ENCODE peak calls at places on chromosomes 13 and 19, in seven cellular contexts. N, W, R, E, V, Z and S are unnamed samples.
A peak's percentile ranks its signal among the peaks of the same experiment; 100 is the strongest.

GRCh38 chr19:42216653-42217521 is 590 bp downstream of the DEDD2 start:
- DNase-seq in N (peak; percentile 63), W (no peak), V (peak; percentile 16), R (peak; percentile 80), Z (peak; percentile 69), E (peak; percentile 70), S (peak; percentile 48)

GRCh38 chr13:96109125-96109524 is 19.2 kb downstream of the HS6ST3 start:
- DNase-seq in V (no peak), R (no peak), E (no peak), W (no peak), N (no peak), Z (no peak), S (no peak)

GRCh38 chr19:7655581-7655980 is 13.3 kb upstream of the RETN start:
- DNase-seq in E (no peak), Z (no peak), W (no peak), V (no peak), N (no peak), R (no peak), S (peak; percentile 64)

GRCh38 chr13:28558567-28558966 is 63.6 kb upstream of the FLT1 start:
- DNase-seq in V (no peak), W (no peak), Z (no peak), N (no peak), R (no peak), E (peak; percentile 19), S (no peak)

GRCh38 chr19:6216996-6217751 is 62.6 kb downstream of the MLLT1 start:
- DNase-seq in E (no peak), N (no peak), V (peak; percentile 13), Z (no peak), R (peak; percentile 89), W (no peak), S (peak; percentile 72)

GRCh38 chr19:20999731-21000352 is 20.6 kb upstream of the ZNF430 start:
- DNase-seq in W (peak; percentile 75), N (peak; percentile 67), V (peak; percentile 71), R (peak; percentile 98), Z (peak; percentile 93), E (peak; percentile 97), S (peak; percentile 84)

GRCh38 chr13:44801990-44802389 is 187.3 kb downstream of the NUFIP1 start:
- DNase-seq in V (peak; percentile 89), W (peak; percentile 65), N (no peak), Z (no peak), E (peak; percentile 69), R (no peak), S (no peak)

GRCh38 chr13:31042084-31042483 is 109.6 kb downstream of the TEX26 start:
- DNase-seq in R (no peak), N (no peak), E (no peak), W (no peak), Z (no peak), V (no peak), S (no peak)

GRCh38 chr13:30394798-30395191 is 27.5 kb upstream of the UBE2L5 start:
- DNase-seq in W (no peak), V (peak; percentile 19), E (peak; percentile 37), R (no peak), N (no peak), Z (peak; percentile 57), S (no peak)

GRCh38 chr19:28296506-28296905 is 916.4 kb downstream of the UQCRFS1 start:
- DNase-seq in W (no peak), R (no peak), Z (no peak), V (no peak), E (peak; percentile 90), N (no peak), S (no peak)

GRCh38 chr19:22527554-22527953 is 105.4 kb upstream of the ZNF98 start:
- DNase-seq in V (no peak), Z (no peak), W (no peak), E (no peak), N (no peak), R (no peak), S (no peak)

GRCh38 chr19:2180114-2180513 is 16.4 kb downstream of the DOT1L start:
- DNase-seq in V (no peak), Z (no peak), N (no peak), E (no peak), R (no peak), W (no peak), S (peak; percentile 68)

GRCh38 chr13:97895383-97895782 is 58.1 kb upstream of the IPO5 start:
- DNase-seq in W (no peak), R (no peak), V (no peak), Z (no peak), E (no peak), N (no peak), S (no peak)

GRCh38 chr13:42968906-42969305 is 23.1 kb downstream of the EPSTI1 start:
- DNase-seq in W (no peak), Z (no peak), N (no peak), V (no peak), E (no peak), R (peak; percentile 81), S (peak; percentile 48)

GRCh38 chr13:98532254-98532653 is 44.7 kb downstream of the STK24 start:
- DNase-seq in E (no peak), R (no peak), Z (no peak), W (no peak), V (no peak), N (no peak), S (no peak)

GRCh38 chr19:10640361-10640760 is 13.8 kb upstream of the ILF3 start:
- DNase-seq in R (no peak), Z (no peak), N (no peak), W (no peak), E (no peak), V (no peak), S (no peak)

GRCh38 chr13:108214511-108215383 is 589 bp downstream of the LIG4 start:
- DNase-seq in E (peak; percentile 48), R (peak; percentile 60), Z (peak; percentile 44), N (peak; percentile 48), V (no peak), W (no peak), S (peak; percentile 49)

GRCh38 chr19:7512400-7512851 is 3.5 kb upstream of the ZNF358 start:
- DNase-seq in N (no peak), V (no peak), E (no peak), W (no peak), Z (no peak), R (peak; percentile 53), S (no peak)

GRCh38 chr13:50840327-50840726 is 3.2 kb downstream of the DLEU7 start:
- DNase-seq in Z (no peak), V (no peak), W (no peak), N (no peak), E (no peak), R (no peak), S (no peak)

GRCh38 chr19:51798958-51799310 is 4.0 kb downstream of the FPR3 start:
- DNase-seq in Z (no peak), V (no peak), W (no peak), R (no peak), E (no peak), N (no peak), S (peak; percentile 48)

GRCh38 chr13:73809561-73809960 is 324.6 kb downstream of the KLF12 start:
- DNase-seq in W (peak; percentile 68), N (no peak), Z (no peak), R (no peak), E (peak; percentile 43), V (peak; percentile 87), S (no peak)

GRCh38 chr13:81116461-81117282 is 775.7 kb upstream of the SPRY2 start:
- DNase-seq in N (no peak), V (no peak), W (no peak), Z (no peak), E (no peak), R (no peak), S (no peak)

GRCh38 chr19:4077011-4077382 is 10.3 kb upstream of the ZBTB7A start:
- DNase-seq in V (no peak), E (no peak), R (no peak), W (no peak), Z (no peak), N (peak; percentile 70), S (peak; percentile 33)

GRCh38 chr13:65932587-65933239 is 1297.4 kb downstream of the PCDH9 start:
- DNase-seq in W (no peak), E (peak; percentile 23), Z (no peak), V (peak; percentile 7), R (no peak), N (no peak), S (no peak)

GRCh38 chr13:20990910-20991525 is 70.4 kb downstream of the LATS2 start:
- DNase-seq in W (no peak), E (peak; percentile 28), N (no peak), Z (no peak), R (peak; percentile 39), V (no peak), S (peak; percentile 49)
- H3K4me3 ChIP-seq in W (no peak overlapping the region), E (no peak overlapping the region), N (no peak overlapping the region), Z (no peak overlapping the region), R (no peak overlapping the region), V (no peak overlapping the region), S (no peak overlapping the region)

GRCh38 chr13:109785141-109785891 is 1.1 kb downstream of the IRS2 start:
- DNase-seq in W (no peak), R (peak; percentile 50), E (peak; percentile 84), V (peak; percentile 57), N (peak; percentile 66), Z (no peak), S (peak; percentile 66)

GRCh38 chr13:109785892-109786450 is 412 bp downstream of the IRS2 start:
- DNase-seq in E (peak; percentile 66), W (no peak), Z (no peak), V (no peak), N (peak; percentile 55), R (peak; percentile 21), S (no peak)

GRCh38 chr13:109783447-109783814 is 3.0 kb downstream of the IRS2 start:
- DNase-seq in Z (no peak), V (no peak), E (no peak), R (peak; percentile 81), W (no peak), N (no peak), S (no peak)

GRCh38 chr13:109783815-109784589 is 2.4 kb downstream of the IRS2 start:
- DNase-seq in E (no peak), V (no peak), Z (no peak), N (peak; percentile 57), W (no peak), R (peak; percentile 32), S (peak; percentile 88)

GRCh38 chr13:109784590-109785140 is 1.7 kb downstream of the IRS2 start:
- DNase-seq in N (peak; percentile 88), W (no peak), V (peak; percentile 62), R (peak; percentile 79), E (peak; percentile 86), Z (no peak), S (peak; percentile 97)
- H3K4me3 ChIP-seq in N (peak overlapping the region; percentile 67), W (peak overlapping the region; percentile 65), V (peak overlapping the region; percentile 75), R (peak overlapping the region; percentile 71), E (peak overlapping the region; percentile 83), Z (no peak overlapping the region), S (peak overlapping the region; percentile 88)

DNA sequence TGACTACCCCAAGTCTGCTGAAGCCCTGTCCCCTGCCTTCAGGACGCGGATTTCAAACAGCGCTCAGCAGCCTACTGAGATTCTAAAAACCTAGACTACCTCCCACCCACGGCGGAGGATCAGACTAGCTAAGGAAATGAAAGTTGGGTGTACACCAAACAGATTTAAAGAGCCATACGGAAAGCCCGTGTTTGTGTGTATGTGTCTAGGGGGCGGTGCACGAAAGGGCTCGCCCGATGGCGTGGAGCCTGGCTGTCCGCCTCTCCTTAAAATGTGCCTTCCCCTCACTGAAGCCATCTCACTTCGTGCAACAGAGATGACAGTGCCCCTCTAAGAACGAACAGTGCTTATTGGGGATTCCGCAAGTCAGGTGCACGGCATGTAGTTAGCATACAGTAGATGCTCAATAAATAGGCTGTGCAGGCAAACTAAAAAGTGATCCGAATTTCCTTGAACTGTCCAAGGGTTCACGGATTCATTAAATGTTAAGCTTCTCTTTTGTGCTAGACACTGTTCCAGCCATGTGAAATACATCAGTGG is 639 bp downstream of the LENG1 start:
- DNase-seq in E (peak; percentile 77), W (no peak), Z (peak; percentile 43), N (no peak), R (no peak), V (peak; percentile 12), S (no peak)
- H3K4me3 ChIP-seq in E (peak overlapping the region; percentile 85), W (peak overlapping the region; percentile 97), Z (peak overlapping the region; percentile 81), N (peak overlapping the region; percentile 93), R (peak overlapping the region; percentile 56), V (peak overlapping the region; percentile 60), S (peak overlapping the region; percentile 87)

GRCh38 chr13:26074706-26075105 is 22.9 kb upstream of the SHISA2 start:
- DNase-seq in Z (no peak), N (no peak), V (peak; percentile 14), W (no peak), R (no peak), E (peak; percentile 26), S (no peak)
- H3K4me3 ChIP-seq in Z (no peak overlapping the region), N (no peak overlapping the region), V (no peak overlapping the region), W (no peak overlapping the region), R (no peak overlapping the region), E (no peak overlapping the region), S (no peak overlapping the region)